ENCODE peak calls at places on chromosomes 11 and 22, in four cellular contexts. W, O, C and G are unnamed samples.

GRCh38 chr11:125874556-125875124 is 12.8 kb upstream of the HYLS1 start:
- DNase-seq in W (peak), O (peak), C (no peak), G (peak)

GRCh38 chr11:60625262-60625661 is 74.2 kb upstream of the MS4A8 start:
- DNase-seq in W (no peak), O (peak), C (no peak), G (peak)

GRCh38 chr11:111923351-111923788 is 4.7 kb downstream of the C11orf52 start:
- DNase-seq in W (no peak), O (peak), C (no peak), G (peak)

GRCh38 chr11:115885446-115885978 is 381.3 kb upstream of the CADM1 start:
- DNase-seq in W (no peak), O (no peak), C (no peak), G (no peak)

GRCh38 chr22:48834404-48834803 is 993.3 kb downstream of the BRD1 start:
- DNase-seq in W (no peak), O (no peak), C (no peak), G (no peak)

GRCh38 chr11:104256525-104256924 is 92.6 kb upstream of the PDGFD start:
- DNase-seq in W (no peak), O (no peak), C (no peak), G (peak)

GRCh38 chr22:42399315-42400271 is 32.6 kb downstream of the NFAM1 start:
- DNase-seq in W (no peak), O (no peak), C (no peak), G (no peak)

GRCh38 chr11:67041602-67042001 is 15.0 kb upstream of the RHOD start:
- DNase-seq in W (no peak), O (no peak), C (no peak), G (no peak)

GRCh38 chr22:19701420-19702145 is 12.7 kb upstream of the SEPTIN5 start:
- DNase-seq in W (no peak), O (no peak), C (no peak), G (no peak)

GRCh38 chr22:19844423-19845368 is 10.0 kb downstream of the GNB1L start:
- DNase-seq in W (no peak), O (peak), C (no peak), G (peak)

GRCh38 chr11:126502159-126502558 is 146.7 kb downstream of the ST3GAL4 start:
- DNase-seq in W (no peak), O (no peak), C (no peak), G (no peak)

DNA sequence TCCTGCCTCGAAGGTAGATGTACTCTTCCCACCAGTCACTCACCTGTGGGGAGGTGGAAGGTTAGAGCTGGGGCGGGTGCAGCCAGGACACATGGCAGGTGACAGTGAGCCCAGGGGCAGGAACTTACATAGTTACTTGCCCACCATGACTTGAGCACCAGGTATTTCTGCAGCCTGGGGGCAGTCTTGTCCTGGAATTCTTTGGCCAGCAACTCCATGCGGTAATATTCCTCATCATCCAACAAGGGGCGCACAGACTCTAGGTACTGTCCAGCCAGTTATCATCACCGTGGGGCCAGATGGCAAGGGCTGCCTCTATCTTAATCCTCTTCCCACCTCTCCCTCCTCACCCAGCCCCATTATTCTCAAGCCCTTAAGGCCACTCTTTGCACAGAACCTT is 2.2 kb downstream of the CPT1B start:
- DNase-seq in W (no peak), O (peak), C (no peak), G (peak)
- TF ChIP-seq CTCF in W (no peak), O (peak), C (no peak), G (peak)

GRCh38 chr11:44309483-44310197 is at the start of gene ALX4:
- DNase-seq in W (no peak), O (peak), C (no peak), G (no peak)
- TF ChIP-seq CTCF in W (no peak), O (no peak), C (no peak), G (no peak)

DNA sequence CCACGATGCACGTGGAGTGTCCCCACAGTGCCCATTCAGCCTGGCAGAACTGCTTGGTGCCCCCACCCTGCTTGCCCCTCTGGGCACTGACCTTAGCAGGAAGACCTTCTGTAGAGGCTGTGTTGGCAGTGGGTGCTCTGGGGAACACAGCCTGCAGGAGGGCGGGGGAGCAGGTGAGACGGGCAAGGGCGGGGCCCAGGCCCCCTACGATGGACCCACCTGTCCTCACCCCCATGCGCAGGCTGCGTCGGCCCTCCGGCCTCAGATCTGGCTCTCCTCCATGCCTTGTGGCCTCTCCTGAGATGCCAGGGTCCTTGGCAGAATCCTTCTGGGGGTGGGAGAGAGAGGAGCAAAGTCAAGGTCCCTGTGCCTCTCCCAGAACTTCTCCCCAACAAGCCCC is 10.9 kb downstream of the CDC42BPG start:
- DNase-seq in W (no peak), O (no peak), C (no peak), G (no peak)
- TF ChIP-seq CTCF in W (no peak), O (no peak), C (no peak), G (no peak)

GRCh38 chr11:118304227-118304808 is at the start of gene CD3E:
- DNase-seq in W (peak), O (no peak), C (no peak), G (no peak)
- TF ChIP-seq CTCF in W (no peak), O (no peak), C (no peak), G (no peak)

GRCh38 chr11:75402002-75402773 is 2.9 kb downstream of the RPS3 start:
- DNase-seq in W (no peak), O (no peak), C (no peak), G (no peak)
- TF ChIP-seq CTCF in W (no peak), O (no peak), C (no peak), G (no peak)

DNA sequence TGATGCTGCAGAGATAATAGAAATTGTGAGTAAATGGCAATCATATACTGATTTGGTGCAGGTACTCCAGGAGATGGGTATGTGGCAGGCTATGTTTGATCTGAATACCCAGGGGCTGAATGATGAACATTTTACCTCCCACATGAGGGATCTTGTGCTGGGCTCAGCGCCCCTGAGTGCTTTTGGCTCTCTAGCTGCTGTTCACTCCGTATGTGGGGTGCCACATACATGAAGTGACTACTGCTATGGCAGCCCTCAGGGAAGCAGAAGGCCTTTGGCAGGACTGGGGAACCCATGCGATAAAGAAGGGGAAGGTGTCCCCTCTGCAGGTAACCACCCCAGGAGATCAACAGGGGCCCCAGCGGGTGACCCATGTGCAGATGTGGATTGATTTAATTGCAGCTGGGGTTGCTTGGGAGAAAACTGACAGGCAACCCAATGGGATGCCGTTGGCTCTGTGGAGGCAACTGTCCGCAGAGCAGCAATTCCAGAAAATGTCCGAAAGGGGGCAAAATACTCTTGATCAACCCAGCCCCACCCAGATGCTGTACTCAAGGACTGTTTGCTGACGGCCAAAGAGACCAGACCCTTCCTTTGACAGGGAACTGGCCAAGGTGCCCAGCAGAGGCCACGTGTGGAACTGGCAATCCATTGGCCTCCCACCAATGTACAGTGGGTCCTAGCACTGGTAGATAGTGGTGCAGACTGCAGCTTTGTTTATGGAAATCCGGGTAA is 29.5 kb upstream of the KCNA4 start:
- DNase-seq in W (no peak), O (no peak), C (no peak), G (no peak)
- TF ChIP-seq CTCF in W (no peak), O (no peak), C (no peak), G (no peak)

GRCh38 chr11:18600915-18601569 is 1.5 kb downstream of the MISFA start:
- DNase-seq in W (no peak), O (no peak), C (no peak), G (no peak)

GRCh38 chr11:18594999-18595749 is 4.4 kb upstream of the MISFA start:
- DNase-seq in W (no peak), O (no peak), C (no peak), G (no peak)

DNA sequence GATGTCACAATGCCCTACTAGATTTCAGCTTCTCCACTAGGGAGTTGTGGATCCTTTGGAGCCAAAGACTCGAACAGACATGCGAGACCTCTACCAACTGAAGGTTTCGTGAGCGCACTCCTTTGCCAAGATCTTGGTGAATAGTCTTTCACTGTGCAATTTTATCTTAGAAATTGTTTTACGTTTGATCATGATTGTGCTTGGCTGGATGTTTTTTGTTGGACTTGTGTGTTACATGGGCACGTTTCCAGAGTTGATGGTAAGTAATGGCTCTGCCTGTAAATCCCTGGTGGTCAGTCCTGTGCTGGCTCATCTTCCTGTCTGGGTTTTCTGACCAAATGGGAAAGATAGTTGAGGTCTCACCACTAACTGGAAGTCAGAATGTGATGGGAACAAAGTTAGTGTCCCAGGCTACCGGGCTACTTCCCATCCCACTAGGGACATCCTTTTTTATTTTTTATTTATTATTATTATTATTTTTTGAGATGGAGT is at the start of gene MISFA:
- DNase-seq in W (no peak), O (no peak), C (no peak), G (peak)
- TF ChIP-seq CTCF in W (no peak), O (no peak), C (no peak), G (no peak)